ENCODE peak calls at places on chromosomes 7 and 10, in five cellular contexts. C, A, J, M and S are unnamed samples.

GRCh38 chr10:28312572-28312971 is 9.7 kb upstream of the MPP7 start:
- DNase-seq in C (no peak), A (no peak), J (no peak), M (no peak), S (no peak)

GRCh38 chr7:30974605-30975256 is 11.0 kb downstream of the GHRHR start:
- DNase-seq in C (peak; percentile 83), A (peak; percentile 71), J (peak; percentile 60), M (peak; percentile 60), S (peak; percentile 75)

GRCh38 chr10:17425584-17426262 is 28.7 kb downstream of the ST8SIA6 start:
- DNase-seq in C (peak; percentile 92), A (no peak), J (no peak), M (no peak), S (no peak)

GRCh38 chr7:112018305-112019030 is 187.7 kb downstream of the DOCK4 start:
- DNase-seq in C (no peak), A (no peak), J (no peak), M (no peak), S (no peak)

GRCh38 chr7:73449422-73449821 is 15.8 kb downstream of the FZD9 start:
- DNase-seq in C (no peak), A (no peak), J (no peak), M (no peak), S (no peak)

GRCh38 chr7:23114854-23115253 is 9.3 kb downstream of the KLHL7 start:
- DNase-seq in C (no peak), A (no peak), J (no peak), M (no peak), S (no peak)

GRCh38 chr7:139713061-139713460 is 64.7 kb downstream of the HIPK2 start:
- DNase-seq in C (no peak), A (no peak), J (no peak), M (no peak), S (no peak)

GRCh38 chr7:66847879-66848810 is 72.9 kb upstream of the TMEM248 start:
- DNase-seq in C (no peak), A (no peak), J (peak; percentile 79), M (no peak), S (no peak)

GRCh38 chr7:40822861-40823260 is 688.1 kb downstream of the SUGCT start:
- DNase-seq in C (no peak), A (no peak), J (no peak), M (no peak), S (no peak)

GRCh38 chr7:50791363-50791762 is 8.7 kb upstream of the GRB10 start:
- DNase-seq in C (peak; percentile 33), A (no peak), J (no peak), M (no peak), S (no peak)

GRCh38 chr7:87146740-87147386 is 5.4 kb upstream of the DMTF1 start:
- DNase-seq in C (no peak), A (no peak), J (no peak), M (no peak), S (no peak)

GRCh38 chr7:50818324-50818723 is 35.6 kb upstream of the GRB10 start:
- DNase-seq in C (no peak), A (no peak), J (no peak), M (no peak), S (no peak)

GRCh38 chr10:28375399-28376354 is 72.8 kb upstream of the MPP7 start:
- DNase-seq in C (no peak), A (no peak), J (no peak), M (no peak), S (no peak)

GRCh38 chr7:128164061-128164954 is 76.8 kb upstream of the LEP start:
- DNase-seq in C (no peak), A (no peak), J (no peak), M (no peak), S (no peak)

GRCh38 chr7:24411226-24411625 is 127.2 kb downstream of the NPY start:
- DNase-seq in C (no peak), A (no peak), J (no peak), M (no peak), S (no peak)

GRCh38 chr10:132551093-132551807 is 13.7 kb downstream of the INPP5A start:
- DNase-seq in C (no peak), A (no peak), J (no peak), M (no peak), S (peak; percentile 55)

GRCh38 chr10:107540981-107541380 is 376.5 kb upstream of the SORCS1 start:
- DNase-seq in C (no peak), A (no peak), J (no peak), M (no peak), S (no peak)

GRCh38 chr10:93152136-93152535 is 78.4 kb downstream of the CYP26A1 start:
- DNase-seq in C (no peak), A (no peak), J (no peak), M (no peak), S (no peak)

GRCh38 chr10:108453166-108453565 is 1288.7 kb upstream of the SORCS1 start:
- DNase-seq in C (no peak), A (no peak), J (no peak), M (no peak), S (no peak)

GRCh38 chr10:18822156-18822555 is 162.9 kb downstream of the ARL5B start:
- DNase-seq in C (no peak), A (no peak), J (peak; percentile 1), M (no peak), S (no peak)

GRCh38 chr7:20556091-20556490 is 59.4 kb upstream of the ABCB5 start:
- DNase-seq in C (no peak), A (no peak), J (no peak), M (no peak), S (no peak)

GRCh38 chr7:117673839-117674238 is 194.0 kb downstream of the CFTR start:
- DNase-seq in C (no peak), A (no peak), J (peak; percentile 7), M (no peak), S (no peak)

GRCh38 chr7:100839361-100839760 is 12.0 kb upstream of the EPHB4 start:
- DNase-seq in C (no peak), A (no peak), J (no peak), M (no peak), S (no peak)

GRCh38 chr7:43364391-43364790 is 218.5 kb upstream of the STK17A start:
- DNase-seq in C (no peak), A (no peak), J (no peak), M (no peak), S (no peak)

GRCh38 chr7:100413889-100414288 is 14.6 kb downstream of the ZCWPW1 start:
- DNase-seq in C (no peak), A (no peak), J (no peak), M (no peak), S (no peak)

DNA sequence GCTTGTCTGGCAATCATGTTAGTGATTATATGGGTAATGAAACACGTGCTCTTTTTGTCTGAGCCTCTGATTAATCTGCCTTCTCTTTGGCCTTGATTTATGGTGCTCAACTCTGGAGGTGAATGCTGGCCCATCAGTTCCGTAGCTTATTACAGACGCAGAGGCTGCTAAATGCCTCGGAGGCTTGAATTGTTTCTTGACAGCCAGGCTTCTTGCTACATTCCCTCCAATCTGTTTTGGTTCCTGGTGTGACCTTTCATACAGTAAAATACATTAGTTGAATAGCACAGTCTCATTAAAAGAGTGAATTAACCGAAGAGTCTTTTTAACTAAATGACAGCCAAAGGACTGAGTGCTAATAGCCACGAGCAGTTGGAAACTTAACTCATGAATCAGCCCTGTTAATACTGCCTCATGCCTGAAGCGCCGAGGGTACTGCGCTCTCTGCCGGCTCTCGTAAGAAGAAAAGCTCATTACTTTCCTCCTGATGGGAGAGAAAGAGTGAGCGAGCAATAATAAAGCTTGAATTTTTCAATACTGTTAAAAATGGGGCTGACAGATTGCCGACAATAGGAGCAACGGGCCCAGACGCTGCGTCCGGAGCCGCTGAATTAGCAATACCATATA is 236.4 kb upstream of the GPR26 start:
- DNase-seq in C (no peak), A (no peak), J (no peak), M (no peak), S (no peak)
- TF ChIP-seq TAF1 in C (no peak), A (no peak), J (no peak), M (no peak), S (no peak)

GRCh38 chr10:80443531-80443974 is 10.6 kb upstream of the TSPAN14 start:
- DNase-seq in C (peak; percentile 67), A (no peak), J (peak; percentile 41), M (no peak), S (no peak)

GRCh38 chr10:80442879-80443278 is 11.2 kb upstream of the TSPAN14 start:
- DNase-seq in C (no peak), A (no peak), J (no peak), M (no peak), S (no peak)

GRCh38 chr10:80444646-80445319 is 9.3 kb upstream of the TSPAN14 start:
- DNase-seq in C (peak; percentile 87), A (peak; percentile 41), J (peak; percentile 58), M (peak; percentile 63), S (peak; percentile 47)

GRCh38 chr10:80441831-80442230 is 12.3 kb upstream of the TSPAN14 start:
- DNase-seq in C (no peak), A (no peak), J (no peak), M (no peak), S (no peak)

DNA sequence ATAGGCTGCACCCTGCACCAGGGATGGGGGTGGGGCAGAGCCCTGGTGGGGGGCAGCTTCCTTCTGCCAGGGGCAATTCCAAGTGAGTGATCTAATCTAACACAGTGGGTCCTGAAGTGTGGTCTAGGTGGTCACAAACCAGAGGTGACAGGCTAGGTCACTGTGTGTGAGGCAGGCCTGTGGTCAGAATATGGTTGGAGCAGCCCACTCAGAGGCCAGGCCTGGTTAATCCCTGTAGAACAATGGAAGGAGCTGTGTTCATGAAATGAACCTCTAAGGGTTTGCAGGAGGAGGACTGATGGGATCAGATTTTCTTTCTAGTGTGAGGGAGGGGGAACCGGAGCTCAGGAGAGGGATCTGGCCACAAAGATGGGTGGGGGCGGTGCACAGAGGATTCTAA is 10.0 kb upstream of the TSPAN14 start:
- DNase-seq in C (no peak), A (no peak), J (no peak), M (no peak), S (no peak)
- TF ChIP-seq POLR2A in C (no peak), A (no peak), J (no peak), M (no peak), S (no peak)

DNA sequence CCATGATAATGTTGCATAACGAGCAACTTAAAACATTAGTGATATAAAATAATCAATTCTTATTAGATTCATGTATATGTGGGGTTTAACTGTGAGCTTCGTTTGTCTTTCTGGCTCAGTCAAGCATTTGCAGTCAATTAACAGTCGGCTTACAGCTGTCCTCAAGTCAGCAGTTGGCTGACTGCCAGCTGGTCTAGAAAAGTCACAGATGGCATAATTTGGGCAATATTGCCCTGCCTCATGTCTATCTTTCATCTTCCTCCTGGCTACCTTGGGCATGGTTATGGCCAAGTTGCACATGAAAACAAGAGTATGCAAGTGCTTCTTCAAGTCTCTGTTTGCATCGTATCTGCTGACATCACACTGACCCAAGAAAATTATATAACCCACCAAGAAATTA is 186.1 kb upstream of the ZWINT start:
- DNase-seq in C (no peak), A (no peak), J (no peak), M (no peak), S (no peak)
- TF ChIP-seq TAF1 in C (no peak), A (no peak), J (no peak), M (no peak), S (no peak)

DNA sequence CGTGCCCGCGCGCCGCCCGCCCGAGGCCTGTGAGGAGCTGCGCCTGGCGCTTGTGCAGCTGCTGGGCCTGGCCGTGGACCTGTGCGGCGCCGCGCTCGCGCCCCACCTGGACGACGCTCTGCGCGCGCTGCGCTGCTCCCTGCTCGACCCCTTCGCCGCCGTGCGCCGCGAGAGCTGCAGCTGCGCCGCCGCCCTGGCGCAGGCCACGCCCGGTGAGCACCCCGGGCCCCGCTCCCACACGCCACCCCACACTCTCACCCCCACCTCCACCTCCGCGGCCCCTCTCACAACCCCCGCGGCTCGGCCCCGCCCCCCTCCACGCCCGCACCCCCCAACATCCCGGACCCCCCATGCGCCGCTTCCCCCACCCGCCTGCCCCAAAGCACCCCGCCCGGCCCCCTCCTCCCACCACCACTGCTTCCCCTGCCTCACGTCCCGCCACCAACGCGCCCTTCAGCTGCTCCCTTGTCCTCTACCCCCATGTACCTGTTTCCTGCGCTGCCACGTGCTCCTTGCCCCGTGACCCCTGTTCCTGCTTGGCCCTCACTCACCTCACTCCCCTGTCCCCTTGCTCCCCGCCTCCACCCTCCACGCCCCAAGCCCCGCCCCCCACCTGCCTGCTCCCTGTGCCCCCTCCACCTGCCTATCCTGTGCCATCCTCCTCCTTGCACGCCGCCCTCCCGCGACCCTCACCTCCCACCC is at the start of gene PRKAR1B:
- DNase-seq in C (peak; percentile 75), A (peak; percentile 71), J (no peak), M (no peak), S (peak; percentile 83)
- TF ChIP-seq POLR2A in C (no peak), A (no peak), J (no peak), M (peak; percentile 43), S (no peak)